ENCODE peak calls at places on chromosomes 13 and 19, in six cellular contexts. S is NCI-H1092, B is A549, D is pancreas, V is neural progenitor cell, M is AG10803. E is an unnamed sample.
A peak's percentile ranks its signal among the peaks of the same experiment; 100 is the strongest.

GRCh38 chr13:31846182-31846938 is 107.0 kb downstream of the RXFP2 start:
- DNase-seq in S (peak; percentile 79), B (peak; percentile 10), D (peak; percentile 89), V (peak; percentile 96), M (peak; percentile 83), E (peak; percentile 70)

GRCh38 chr13:60158321-60158801 is 5.4 kb downstream of the DIAPH3 start:
- DNase-seq in S (no peak), B (no peak), D (no peak), V (peak; percentile 81), M (peak; percentile 9), E (no peak)

GRCh38 chr13:102948006-102948405 is 102.2 kb downstream of the ERCC5 start:
- DNase-seq in S (no peak), B (no peak), D (no peak), V (peak; percentile 63), M (no peak), E (no peak)

GRCh38 chr13:79522583-79522982 is 41.6 kb downstream of the NDFIP2 start:
- DNase-seq in S (no peak), B (no peak), D (no peak), V (no peak), M (peak; percentile 51), E (no peak)

GRCh38 chr19:27997069-27997468 is 1215.9 kb downstream of the UQCRFS1 start:
- DNase-seq in S (no peak), B (no peak), D (no peak), V (no peak), M (no peak), E (no peak)

GRCh38 chr13:99977334-99977911 is 4.2 kb upstream of the ZIC2 start:
- DNase-seq in S (no peak), B (no peak), D (no peak), V (no peak), M (no peak), E (no peak)

GRCh38 chr13:50410921-50411712 is 395.9 kb downstream of the KCNRG start:
- DNase-seq in S (no peak), B (peak; percentile 54), D (no peak), V (no peak), M (peak; percentile 76), E (peak; percentile 18)

GRCh38 chr19:11949201-11949600 is 15.6 kb upstream of the ZNF763 start:
- DNase-seq in S (no peak), B (no peak), D (no peak), V (no peak), M (no peak), E (no peak)

GRCh38 chr13:78131811-78132210 is 213.2 kb upstream of the EDNRB start:
- DNase-seq in S (no peak), B (no peak), D (no peak), V (no peak), M (peak; percentile 5), E (no peak)

GRCh38 chr19:44593294-44593693 is 20.1 kb upstream of the IGSF23 start:
- DNase-seq in S (no peak), B (no peak), D (no peak), V (no peak), M (no peak), E (no peak)

GRCh38 chr13:48892311-48892710 is 83.4 kb upstream of the FNDC3A start:
- DNase-seq in S (no peak), B (peak; percentile 36), D (no peak), V (no peak), M (peak; percentile 73), E (no peak)

GRCh38 chr19:48510421-48511268 is 990 bp downstream of the LMTK3 start:
- DNase-seq in S (peak; percentile 26), B (no peak), D (peak; percentile 85), V (peak; percentile 87), M (no peak), E (no peak)

GRCh38 chr19:15452111-15453047 is 2.6 kb upstream of the WIZ start:
- DNase-seq in S (no peak), B (peak; percentile 71), D (peak; percentile 93), V (peak; percentile 96), M (peak; percentile 79), E (peak; percentile 97)

GRCh38 chr19:2487780-2488330 is 11.9 kb downstream of the GADD45B start:
- DNase-seq in S (no peak), B (no peak), D (no peak), V (no peak), M (no peak), E (no peak)

GRCh38 chr13:98156259-98156658 is 13.4 kb downstream of the FARP1 start:
- DNase-seq in S (no peak), B (no peak), D (no peak), V (no peak), M (no peak), E (no peak)

GRCh38 chr13:42041017-42041683 is 7.3 kb upstream of the DGKH start:
- DNase-seq in S (peak; percentile 32), B (peak; percentile 16), D (peak; percentile 76), V (peak; percentile 68), M (peak; percentile 45), E (peak; percentile 37)

GRCh38 chr19:43329989-43330388 is 23.5 kb upstream of the CD177 start:
- DNase-seq in S (no peak), B (no peak), D (no peak), V (no peak), M (no peak), E (no peak)

GRCh38 chr19:14006766-14007562 is 844 bp upstream of the RFX1 start:
- DNase-seq in S (no peak), B (peak; percentile 36), D (peak; percentile 94), V (no peak), M (no peak), E (peak; percentile 64)

GRCh38 chr13:43354147-43354945 is 331.0 kb downstream of the DNAJC15 start:
- DNase-seq in S (no peak), B (no peak), D (no peak), V (no peak), M (peak; percentile 55), E (no peak)

GRCh38 chr19:16714702-16715294 is 4.8 kb upstream of the NWD1 start:
- DNase-seq in S (no peak), B (no peak), D (no peak), V (peak; percentile 68), M (peak; percentile 19), E (peak; percentile 60)

GRCh38 chr13:73268306-73268705 is 209.5 kb downstream of the KLF5 start:
- DNase-seq in S (no peak), B (no peak), D (no peak), V (no peak), M (peak; percentile 66), E (no peak)

GRCh38 chr19:45774765-45775164 is 5.7 kb upstream of the SIX5 start:
- DNase-seq in S (no peak), B (peak; percentile 71), D (peak; percentile 76), V (no peak), M (no peak), E (peak; percentile 66)

GRCh38 chr19:3576696-3577443 is 4.1 kb downstream of the HMG20B start:
- DNase-seq in S (no peak), B (no peak), D (peak; percentile 75), V (peak; percentile 94), M (peak; percentile 70), E (no peak)

GRCh38 chr19:15218501-15218900 is 13.7 kb downstream of the EPHX3 start:
- DNase-seq in S (no peak), B (no peak), D (no peak), V (no peak), M (no peak), E (no peak)